ENCODE peak calls at places on chromosomes 13 and 19, in seven cellular contexts. Z, G, T, W, H, B and J are unnamed samples.

GRCh38 chr19:9407827-9408226 is 27.5 kb downstream of the ZNF266 start:
- DNase-seq in G (no peak), T (no peak), H (no peak), W (no peak), B (no peak), Z (peak), J (no peak)

GRCh38 chr13:30371649-30372265 is 50.5 kb upstream of the UBE2L5 start:
- DNase-seq in B (no peak), H (peak), Z (peak), W (no peak), T (peak), G (peak), J (peak)

GRCh38 chr13:50915562-50915961 is 6.0 kb downstream of the RNASEH2B start:
- DNase-seq in Z (no peak), W (no peak), G (no peak), T (peak), B (no peak), H (no peak), J (no peak)

GRCh38 chr13:20772401-20773131 is 1.2 kb downstream of the EEF1AKMT1 start:
- DNase-seq in H (no peak), B (no peak), Z (peak), W (no peak), G (no peak), T (no peak), J (no peak)

GRCh38 chr19:53541971-53542370 is 4.0 kb downstream of the ZNF331 start:
- DNase-seq in Z (no peak), B (no peak), T (no peak), H (no peak), G (no peak), W (no peak), J (no peak)

GRCh38 chr19:54178581-54179261 is 5.8 kb upstream of the TMC4 start:
- DNase-seq in Z (no peak), H (no peak), G (no peak), B (no peak), W (no peak), T (peak), J (peak)

GRCh38 chr13:74217816-74218215 is 83.6 kb upstream of the KLF12 start:
- DNase-seq in H (no peak), W (no peak), G (no peak), T (no peak), Z (peak), B (no peak), J (no peak)

GRCh38 chr19:45523642-45524256 is 16.5 kb downstream of the VASP start:
- DNase-seq in B (peak), W (peak), Z (peak), G (peak), T (peak), H (peak), J (peak)

GRCh38 chr19:36046443-36047050 is 7.5 kb downstream of the THAP8 start:
- DNase-seq in T (no peak), G (no peak), H (no peak), W (no peak), Z (peak), B (no peak), J (no peak)

GRCh38 chr19:4376245-4376990 is 23.9 kb downstream of the SH3GL1 start:
- DNase-seq in H (no peak), B (no peak), W (no peak), Z (no peak), G (no peak), T (no peak), J (no peak)

GRCh38 chr19:16262618-16263017 is 62.0 kb upstream of the KLF2 start:
- DNase-seq in W (no peak), G (no peak), H (no peak), B (no peak), T (no peak), Z (peak), J (no peak)

GRCh38 chr19:10289836-10290438 is at the start of gene ICAM5:
- DNase-seq in W (no peak), H (peak), G (no peak), B (no peak), Z (peak), T (peak), J (peak)

GRCh38 chr19:45150731-45151725 is 9.8 kb downstream of the NKPD1 start:
- DNase-seq in W (no peak), Z (no peak), G (no peak), B (no peak), H (no peak), T (no peak), J (no peak)

GRCh38 chr13:22112956-22113750 is 442.3 kb downstream of the FGF9 start:
- DNase-seq in B (no peak), Z (no peak), T (no peak), G (no peak), H (no peak), W (no peak), J (no peak)

GRCh38 chr13:46179576-46180368 is 2.2 kb downstream of the LCP1 start:
- DNase-seq in G (no peak), B (no peak), T (no peak), W (no peak), Z (no peak), H (peak), J (no peak)

GRCh38 chr19:3699741-3700241 is 477 bp downstream of the PIP5K1C start:
- DNase-seq in B (no peak), W (no peak), T (no peak), Z (no peak), G (no peak), H (peak), J (no peak)

GRCh38 chr19:41323023-41323422 is 13.1 kb downstream of the CCDC97 start:
- DNase-seq in G (no peak), W (no peak), H (no peak), T (no peak), B (no peak), Z (peak), J (no peak)

GRCh38 chr13:74922963-74923362 is 559.0 kb downstream of the TBC1D4 start:
- DNase-seq in W (no peak), B (no peak), Z (no peak), G (no peak), T (no peak), H (no peak), J (no peak)

GRCh38 chr19:3942790-3943409 is 10.0 kb downstream of the NMRK2 start:
- DNase-seq in B (no peak), W (no peak), T (no peak), G (no peak), Z (no peak), H (no peak), J (no peak)

GRCh38 chr13:85520445-85520844 is 278.8 kb downstream of the SLITRK6 start:
- DNase-seq in B (no peak), Z (no peak), W (no peak), T (no peak), G (no peak), H (no peak), J (no peak)

GRCh38 chr13:113655358-113656014 is 2.5 kb downstream of the ATP4B start:
- DNase-seq in T (no peak), Z (no peak), W (no peak), G (no peak), H (no peak), B (no peak), J (no peak)

GRCh38 chr19:44658069-44658727 is 13.1 kb upstream of the CEACAM19 start:
- DNase-seq in G (no peak), B (no peak), Z (no peak), H (no peak), T (peak), W (no peak), J (no peak)

GRCh38 chr13:25886438-25887214 is 165.2 kb downstream of the SHISA2 start:
- DNase-seq in G (no peak), Z (peak), B (no peak), H (peak), W (peak), T (peak), J (no peak)

GRCh38 chr19:16938211-16938610 is 49.4 kb downstream of the F2RL3 start:
- DNase-seq in Z (no peak), H (no peak), G (peak), B (no peak), W (no peak), T (no peak), J (no peak)

GRCh38 chr13:95276119-95276505 is 25.1 kb downstream of the ABCC4 start:
- DNase-seq in T (no peak), W (no peak), H (no peak), Z (peak), B (no peak), G (no peak), J (no peak)

GRCh38 chr13:32894589-32895001 is 121.6 kb upstream of the KL start:
- DNase-seq in Z (peak), B (no peak), G (no peak), W (no peak), T (no peak), H (no peak), J (no peak)

GRCh38 chr19:33424181-33424580 is 50.7 kb downstream of the CEBPG start:
- DNase-seq in H (no peak), G (no peak), Z (no peak), W (no peak), B (no peak), T (no peak), J (no peak)

GRCh38 chr13:44420376-44421220 is 47.0 kb downstream of the SERP2 start:
- DNase-seq in G (no peak), W (no peak), B (no peak), Z (no peak), T (no peak), H (no peak), J (no peak)

GRCh38 chr19:55467236-55468053 is 2.9 kb upstream of the C19orf85 start:
- DNase-seq in B (no peak), W (peak), H (peak), Z (peak), G (peak), T (peak), J (no peak)